ENCODE peak calls at places on chromosome 18, in six cellular contexts. F is AG10803; B is CD8-positive, alpha-beta T cell; S is transverse colon; Z is sigmoid colon; M is bronchial epithelial cell. P is an unnamed sample.
A peak's percentile ranks its signal among the peaks of the same experiment; 100 is the strongest.

GRCh38 chr18:22930089-22930713 is 2.9 kb upstream of the RBBP8 start:
- DNase-seq in S (peak; percentile 88), B (peak; percentile 85), F (peak; percentile 61), M (peak; percentile 71), Z (peak; percentile 81), P (peak; percentile 57)

GRCh38 chr18:35703043-35703688 is 121.6 kb downstream of the GALNT1 start:
- DNase-seq in Z (no peak), B (no peak), S (no peak), M (no peak), F (peak; percentile 3), P (no peak)

GRCh38 chr18:5970032-5970431 is 74.7 kb upstream of the TMEM200C start:
- DNase-seq in B (no peak), M (no peak), F (no peak), S (peak; percentile 18), Z (no peak), P (no peak)

GRCh38 chr18:37138456-37138855 is 309.5 kb downstream of the KIAA1328 start:
- DNase-seq in Z (no peak), B (no peak), M (no peak), S (no peak), F (no peak), P (no peak)

GRCh38 chr18:71784777-71785176 is 759.4 kb downstream of the CBLN2 start:
- DNase-seq in Z (no peak), F (no peak), B (no peak), S (no peak), M (peak; percentile 3), P (no peak)

GRCh38 chr18:40841473-40841872 is 1113.6 kb upstream of the PIK3C3 start:
- DNase-seq in B (no peak), M (peak; percentile 60), F (peak; percentile 56), Z (no peak), S (no peak), P (no peak)

GRCh38 chr18:79635127-79635726 is 44.4 kb upstream of the CTDP1 start:
- DNase-seq in M (no peak), S (no peak), Z (peak; percentile 52), B (peak; percentile 6), F (no peak), P (no peak)

GRCh38 chr18:5955861-5956260 is 60.5 kb upstream of the TMEM200C start:
- DNase-seq in M (no peak), B (no peak), F (no peak), Z (no peak), S (no peak), P (no peak)

GRCh38 chr18:35477974-35478373 is 19.8 kb downstream of the INO80C start:
- DNase-seq in Z (no peak), B (no peak), S (no peak), F (no peak), M (no peak), P (no peak)

GRCh38 chr18:79495591-79496071 is 99.9 kb downstream of the NFATC1 start:
- DNase-seq in Z (peak; percentile 68), M (no peak), S (no peak), B (no peak), F (no peak), P (no peak)

GRCh38 chr18:76710646-76711520 is 111.5 kb upstream of the ZNF236 start:
- DNase-seq in B (no peak), S (no peak), Z (no peak), M (no peak), F (no peak), P (no peak)

GRCh38 chr18:23337599-23338444 is 115.3 kb upstream of the RIOK3 start:
- DNase-seq in Z (no peak), F (peak; percentile 44), S (no peak), B (no peak), M (peak; percentile 13), P (no peak)

GRCh38 chr18:9941660-9942059 is 27.8 kb downstream of the VAPA start:
- DNase-seq in M (no peak), S (no peak), F (no peak), Z (no peak), B (no peak), P (no peak)

GRCh38 chr18:13890962-13891361 is 24.4 kb downstream of the MC2R start:
- DNase-seq in M (peak; percentile 1), S (no peak), Z (no peak), B (no peak), F (no peak), P (no peak)

GRCh38 chr18:59056706-59057492 is 82.8 kb upstream of the SEC11C start:
- DNase-seq in B (no peak), Z (peak; percentile 72), M (peak; percentile 55), S (peak; percentile 83), F (peak; percentile 54), P (peak; percentile 49)

GRCh38 chr18:48994044-48994651 is 43.4 kb upstream of the SMAD7 start:
- DNase-seq in M (peak; percentile 82), S (no peak), B (no peak), Z (no peak), F (peak; percentile 87), P (no peak)

GRCh38 chr18:10536270-10536669 is 10.4 kb downstream of the NAPG start:
- DNase-seq in B (no peak), M (peak; percentile 74), Z (no peak), F (no peak), S (no peak), P (no peak)

GRCh38 chr18:47149457-47150028 is 757 bp downstream of the HDHD2 start:
- DNase-seq in F (no peak), S (no peak), B (no peak), Z (no peak), M (no peak), P (no peak)

GRCh38 chr18:74493689-74494088 is 2.5 kb upstream of the CNDP2 start:
- DNase-seq in F (peak; percentile 60), Z (no peak), M (peak; percentile 67), B (peak; percentile 63), S (peak; percentile 59), P (peak; percentile 65)

GRCh38 chr18:24413148-24413547 is 13.3 kb upstream of the IMPACT start:
- DNase-seq in M (no peak), Z (no peak), F (peak; percentile 24), S (no peak), B (no peak), P (no peak)

GRCh38 chr18:26771524-26771923 is 94.0 kb downstream of the AQP4 start:
- DNase-seq in F (no peak), B (no peak), M (no peak), S (no peak), Z (no peak), P (no peak)
- TF ChIP-seq CTCF in F (peak; percentile 44), B (no peak), M (peak; percentile 54), S (peak; percentile 44), Z (no peak), P (peak; percentile 48)

GRCh38 chr18:57976230-57976773 is 67.7 kb upstream of the NEDD4L start:
- DNase-seq in M (no peak), B (no peak), Z (no peak), F (no peak), S (no peak), P (no peak)
- H3K4me3 ChIP-seq in M (no peak overlapping the region), B (no peak overlapping the region), Z (no peak overlapping the region), F (no peak overlapping the region), S (no peak overlapping the region), P (no peak overlapping the region)

GRCh38 chr18:31624892-31625640 is 33.4 kb downstream of the TTR start:
- DNase-seq in F (no peak), S (peak; percentile 27), Z (no peak), M (no peak), B (no peak), P (no peak)

GRCh38 chr18:31630549-31630948 is 38.9 kb downstream of the TTR start:
- DNase-seq in B (no peak), F (no peak), M (no peak), Z (no peak), S (no peak), P (no peak)

GRCh38 chr18:31631526-31631925 is 39.8 kb downstream of the TTR start:
- DNase-seq in Z (no peak), B (no peak), M (no peak), F (no peak), S (no peak), P (no peak)

GRCh38 chr18:31632356-31632755 is 40.7 kb downstream of the TTR start:
- DNase-seq in F (no peak), S (no peak), M (no peak), Z (no peak), B (no peak), P (no peak)

DNA sequence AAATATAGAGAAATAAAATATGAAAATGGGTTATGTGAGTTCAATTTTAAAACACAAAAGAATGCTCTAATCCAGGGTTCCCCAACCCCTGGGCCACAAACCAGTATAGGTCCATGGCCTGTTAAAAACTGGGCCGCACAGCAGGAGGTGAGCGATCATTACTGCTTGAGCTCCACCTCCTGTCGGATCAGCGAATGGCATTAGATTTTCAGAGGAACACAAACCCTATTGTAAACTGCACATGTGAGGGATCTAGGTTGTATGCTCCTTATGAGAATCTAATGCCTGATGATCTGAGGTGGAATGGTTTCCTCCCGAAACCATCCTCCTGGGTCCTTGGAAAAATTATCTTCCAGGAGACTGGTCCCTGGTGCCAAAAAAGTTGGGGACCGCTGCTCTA is 34.7 kb downstream of the TTR start:
- DNase-seq in F (no peak), S (no peak), B (no peak), M (no peak), Z (no peak), P (no peak)
- TF ChIP-seq CTCF in F (peak; percentile 6), S (no peak), B (no peak), M (no peak), Z (no peak), P (no peak)

GRCh38 chr18:55321268-55322175 is 266.5 kb downstream of the TCF4 start:
- DNase-seq in M (peak; percentile 65), B (peak; percentile 36), F (peak; percentile 95), Z (peak; percentile 95), S (peak; percentile 87), P (peak; percentile 82)

GRCh38 chr18:55320399-55321255 is 267.4 kb downstream of the TCF4 start:
- DNase-seq in F (peak; percentile 60), S (no peak), M (no peak), Z (no peak), B (no peak), P (no peak)

GRCh38 chr18:55324166-55324565 is 263.8 kb downstream of the TCF4 start:
- DNase-seq in F (no peak), Z (no peak), S (no peak), M (no peak), B (no peak), P (no peak)

GRCh38 chr18:55322176-55322735 is 265.7 kb downstream of the TCF4 start:
- DNase-seq in F (peak; percentile 96), M (peak; percentile 75), Z (peak; percentile 96), B (peak; percentile 10), S (peak; percentile 75), P (peak; percentile 82)

DNA sequence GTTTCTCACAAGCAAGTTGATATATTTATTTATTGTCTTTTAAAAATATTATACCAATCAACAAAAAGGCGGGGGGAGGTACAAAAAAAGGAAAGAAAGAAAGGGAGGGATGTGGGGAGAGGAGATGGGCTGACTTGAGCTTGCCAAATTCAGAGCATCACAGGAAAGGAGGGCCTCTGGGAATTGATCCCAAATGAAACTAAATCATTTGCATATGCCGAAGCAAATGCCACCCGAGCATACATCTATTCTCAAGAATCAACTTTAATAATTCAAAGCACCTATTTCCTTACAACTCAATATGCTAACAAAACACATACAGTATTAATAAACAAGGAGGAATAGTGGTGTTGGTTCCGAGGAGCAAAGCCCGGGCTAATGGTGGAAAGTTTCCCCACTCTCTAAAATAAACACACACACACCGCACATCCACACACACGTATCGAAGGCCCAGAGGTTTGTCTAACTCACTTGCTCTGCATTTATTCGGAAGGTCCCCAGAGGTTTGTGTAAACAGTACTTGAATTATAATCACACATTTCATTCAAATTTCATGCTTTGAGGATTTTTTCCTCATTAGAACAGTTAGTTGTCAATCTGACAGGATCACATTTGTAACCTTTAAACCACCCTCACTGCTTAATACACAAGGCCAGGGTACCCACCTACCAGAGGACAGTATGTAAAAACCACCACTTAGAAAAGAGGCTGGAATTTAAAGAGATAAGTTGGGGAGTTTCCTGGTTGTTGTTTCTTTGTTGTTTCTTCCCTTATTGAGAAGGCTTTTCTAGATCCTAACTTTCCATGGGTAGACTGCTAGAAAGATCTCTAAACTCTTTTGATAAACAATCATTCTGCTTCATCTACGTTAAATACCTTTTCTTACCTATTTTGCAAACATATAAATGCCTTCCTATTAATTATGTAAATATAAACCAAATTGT is 264.7 kb downstream of the TCF4 start:
- DNase-seq in B (no peak), F (peak; percentile 72), S (no peak), Z (no peak), M (no peak), P (no peak)
- H3K4me3 ChIP-seq in B (no peak overlapping the region), F (peak overlapping the region; percentile 70), S (no peak overlapping the region), Z (peak overlapping the region; percentile 56), M (no peak overlapping the region), P (peak overlapping the region; percentile 93)

P was measured in GM12864.